ENCODE peak calls at places on chromosomes 3 and 15, in seven cellular contexts. R is psoas muscle, N is A549, A is HCT116, I is MM.1S, F is fibroblast of mammary gland, T is heart right ventricle. B is an unnamed sample.

GRCh38 chr15:98779463-98780071 is 131.2 kb downstream of the IGF1R start:
- DNase-seq in F (peak; percentile 75), I (peak; percentile 67), R (peak; percentile 90), T (peak; percentile 84), A (peak; percentile 49), N (peak; percentile 85), B (peak; percentile 28)

GRCh38 chr15:83474578-83474977 is 27.4 kb downstream of the SH3GL3 start:
- DNase-seq in T (no peak), R (no peak), N (no peak), I (no peak), A (no peak), F (no peak), B (no peak)

GRCh38 chr3:124383846-124384483 is 346.3 kb upstream of the UMPS start:
- DNase-seq in N (no peak), T (no peak), F (no peak), R (no peak), I (no peak), A (no peak), B (no peak)

GRCh38 chr3:54322354-54322753 is 200.0 kb downstream of the CACNA2D3 start:
- DNase-seq in R (no peak), T (no peak), F (no peak), N (no peak), A (no peak), I (no peak), B (no peak)

GRCh38 chr3:25257026-25257425 is 171.0 kb upstream of the RARB start:
- DNase-seq in T (no peak), I (no peak), A (no peak), N (no peak), F (peak; percentile 10), R (no peak), B (no peak)

GRCh38 chr15:39854161-39854560 is 65.9 kb downstream of the GPR176 start:
- DNase-seq in F (peak; percentile 61), A (no peak), R (no peak), I (no peak), N (no peak), T (no peak), B (no peak)

GRCh38 chr3:152146461-152146860 is 122.3 kb upstream of the MBNL1 start:
- DNase-seq in R (no peak), T (no peak), A (no peak), I (no peak), N (no peak), F (no peak), B (no peak)

GRCh38 chr15:34365836-34366235 is 1.2 kb downstream of the LPCAT4 start:
- DNase-seq in I (peak; percentile 66), T (no peak), N (no peak), A (no peak), R (no peak), F (no peak), B (no peak)

GRCh38 chr15:32990071-32990470 is 204.4 kb downstream of the FMN1 start:
- DNase-seq in F (no peak), I (no peak), N (no peak), T (no peak), A (no peak), R (no peak), B (no peak)

GRCh38 chr3:191412764-191413163 is 48.2 kb upstream of the PYDC2 start:
- DNase-seq in A (no peak), N (no peak), R (no peak), T (no peak), F (peak; percentile 93), I (no peak), B (no peak)

GRCh38 chr3:186060222-186060621 is 48.7 kb downstream of the ETV5 start:
- DNase-seq in T (no peak), R (no peak), F (no peak), A (no peak), I (peak; percentile 67), N (no peak), B (peak; percentile 67)

GRCh38 chr3:107670991-107671390 is 148.2 kb downstream of the BBX start:
- DNase-seq in T (no peak), F (peak; percentile 65), A (no peak), R (no peak), I (no peak), N (no peak), B (no peak)

GRCh38 chr15:58513681-58514336 is 82.0 kb downstream of the LIPC start:
- DNase-seq in T (no peak), R (no peak), A (no peak), N (no peak), I (no peak), F (no peak), B (no peak)

DNA sequence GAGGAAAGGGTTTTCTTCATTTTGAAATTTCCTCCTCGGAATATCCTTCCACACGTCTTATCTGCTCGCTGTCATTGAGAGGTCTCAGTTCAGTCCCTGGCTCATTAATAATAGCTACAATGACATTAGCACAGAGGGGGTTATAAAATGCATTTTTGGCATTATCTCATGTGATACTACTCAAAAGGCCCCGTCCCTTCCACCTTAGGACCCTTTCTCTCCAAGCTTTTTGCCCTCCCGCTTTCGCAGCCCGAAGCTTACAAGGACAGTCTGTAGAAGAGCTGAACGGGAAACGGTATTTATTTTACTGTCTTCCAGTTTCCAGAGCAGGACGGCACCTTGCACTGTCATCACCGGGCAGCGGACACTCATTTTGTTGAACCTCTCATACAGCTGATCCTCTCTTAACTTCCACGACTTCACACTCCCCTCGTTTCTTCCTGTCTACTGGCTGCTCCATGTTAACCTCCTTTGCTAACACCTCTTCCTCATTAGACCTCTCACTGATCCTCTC is 5.6 kb upstream of the PLEKHO2 start:
- DNase-seq in R (no peak), F (no peak), N (no peak), A (no peak), T (no peak), I (no peak), B (no peak)
- H3K4me3 ChIP-seq in R (peak overlapping the region; percentile 51), F (peak overlapping the region; percentile 17), N (no peak overlapping the region), A (no peak overlapping the region), T (peak overlapping the region; percentile 35), I (no peak overlapping the region), B (no peak overlapping the region)

DNA sequence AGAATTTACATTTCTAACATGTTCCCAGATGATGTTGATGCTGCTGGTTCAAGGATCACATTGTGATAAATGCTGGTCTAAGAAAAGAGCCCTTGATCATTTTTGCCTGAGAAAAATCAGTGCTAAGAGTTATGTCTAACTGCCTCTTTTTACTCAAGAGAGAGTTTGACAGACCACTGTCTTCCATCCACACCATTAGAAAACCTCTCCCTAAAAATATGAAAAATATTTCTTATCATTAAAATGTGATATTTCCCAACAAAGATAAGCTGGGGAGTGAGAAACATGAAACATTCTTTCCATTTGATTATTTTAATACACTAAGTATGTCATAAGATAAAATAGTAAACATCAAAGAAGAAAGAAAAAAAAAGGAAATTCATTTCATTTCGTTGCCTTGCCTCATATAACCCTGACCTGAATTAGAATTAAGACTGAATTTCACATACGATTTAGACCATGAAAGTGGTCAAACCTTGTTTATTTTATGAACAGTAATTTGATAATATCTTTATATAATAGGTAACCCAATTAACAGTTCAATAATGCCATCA is 471.8 kb upstream of the ARHGEF26 start:
- DNase-seq in T (no peak), R (no peak), F (no peak), A (no peak), I (no peak), N (no peak), B (no peak)
- TF ChIP-seq CTCF in T (no peak), R (no peak), F (no peak), A (no peak), I (no peak), N (no peak), B (no peak)

GRCh38 chr15:101239724-101240136 is 12.1 kb downstream of the CHSY1 start:
- DNase-seq in R (no peak), F (no peak), T (no peak), I (no peak), N (no peak), A (no peak), B (no peak)
- H3K4me3 ChIP-seq in R (no peak overlapping the region), F (no peak overlapping the region), T (no peak overlapping the region), I (no peak overlapping the region), N (no peak overlapping the region), A (no peak overlapping the region), B (no peak overlapping the region)

DNA sequence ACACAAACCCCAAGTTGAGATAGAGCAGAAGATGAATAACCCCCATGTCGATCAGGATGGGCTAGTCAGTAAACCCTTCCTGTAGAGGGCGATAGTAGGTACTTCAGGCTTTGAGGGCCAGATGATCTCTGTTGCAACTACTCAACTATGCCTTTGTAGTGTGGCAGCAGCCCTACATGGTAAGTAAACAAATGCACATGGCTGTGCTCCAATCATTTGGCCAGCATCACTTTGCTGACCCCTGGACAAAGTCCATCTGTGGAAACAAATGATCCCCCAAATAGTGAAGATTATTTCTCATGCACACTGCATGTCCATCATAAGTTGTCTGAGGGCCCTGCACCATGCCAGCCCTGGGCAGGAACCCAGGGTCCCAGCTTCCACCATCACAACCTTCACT is 402.2 kb upstream of the PROK2 start:
- DNase-seq in R (no peak), N (no peak), T (no peak), F (no peak), I (no peak), A (no peak), B (no peak)
- TF ChIP-seq CTCF in R (no peak), N (no peak), T (no peak), F (peak; percentile 8), I (no peak), A (peak; percentile 42), B (peak; percentile 16)

DNA sequence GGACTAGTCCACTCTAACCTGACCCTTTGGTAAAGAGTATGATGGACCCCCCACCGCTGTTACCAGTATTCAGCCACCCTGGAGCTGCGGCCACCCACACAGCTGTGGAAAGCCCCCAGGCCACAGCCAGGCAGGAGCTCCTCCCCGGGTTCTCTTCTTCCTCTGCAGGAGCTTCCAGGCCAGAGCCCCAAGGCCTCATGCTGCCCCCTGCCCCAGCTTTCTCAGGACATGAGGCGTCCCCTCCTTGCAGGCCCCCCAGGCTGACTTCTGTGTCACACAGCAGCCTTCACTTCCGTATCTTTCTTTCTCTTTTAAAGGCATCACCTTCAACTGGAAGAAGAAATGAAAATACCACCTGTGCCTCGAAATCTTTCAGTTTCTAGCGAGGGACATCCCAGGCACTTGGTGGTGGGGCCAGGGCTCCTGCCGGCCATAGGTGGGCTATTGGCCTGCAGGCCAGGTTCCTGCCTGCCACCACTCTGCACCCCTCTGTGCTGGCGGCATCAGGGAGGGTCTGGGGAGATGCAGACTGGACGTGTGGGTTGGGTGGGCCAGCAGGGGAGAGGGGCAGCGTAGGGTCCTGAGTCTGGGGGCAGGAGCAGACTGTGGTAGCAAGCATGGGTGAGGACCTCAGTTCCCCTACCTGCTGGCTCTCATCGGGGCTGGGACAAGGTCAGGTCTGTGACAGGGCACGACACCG is 19.9 kb downstream of the KLF13 start:
- DNase-seq in T (no peak), A (no peak), N (no peak), R (no peak), I (peak; percentile 85), F (no peak), B (no peak)
- H3K4me3 ChIP-seq in T (no peak overlapping the region), A (no peak overlapping the region), N (no peak overlapping the region), R (peak overlapping the region; percentile 44), I (peak overlapping the region; percentile 92), F (no peak overlapping the region), B (peak overlapping the region; percentile 91)

DNA sequence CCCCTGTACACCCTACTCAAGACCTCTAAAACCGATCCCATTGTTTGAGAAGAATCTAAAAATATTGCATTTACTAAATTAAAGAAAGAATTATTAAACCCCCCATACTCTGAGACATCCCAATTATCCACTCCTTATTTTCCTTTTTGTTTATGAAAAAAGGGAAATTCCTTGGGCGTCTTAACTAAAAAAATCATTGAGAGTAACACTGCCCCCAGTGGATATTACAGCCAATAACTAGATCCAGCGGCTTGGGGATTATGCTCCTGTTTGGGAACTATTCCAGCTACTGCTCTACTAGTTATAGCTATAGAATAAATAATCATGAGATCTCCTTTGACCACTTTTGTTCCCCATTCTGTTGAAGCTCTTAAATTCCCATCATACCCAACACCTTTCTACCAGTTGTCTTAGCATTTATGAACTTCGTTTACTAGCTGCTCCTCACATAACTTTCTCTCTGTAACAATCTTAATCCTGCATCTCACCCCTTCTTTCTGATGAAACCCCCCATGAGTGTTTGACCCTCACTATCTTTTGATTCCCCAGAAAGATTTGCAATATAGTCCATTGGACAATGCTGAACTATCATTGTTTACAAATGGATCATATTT is 12.7 kb upstream of the CFAP91 start:
- DNase-seq in A (no peak), R (no peak), N (peak; percentile 42), I (no peak), F (peak; percentile 56), T (no peak), B (no peak)
- TF ChIP-seq CTCF in A (peak; percentile 65), R (peak; percentile 38), N (peak; percentile 55), I (peak; percentile 40), F (peak; percentile 64), T (no peak), B (peak; percentile 31)